ENCODE peak calls at places on chromosomes 1 and 21, in four cellular contexts. One of them, this sample, is unnamed.

GRCh38 chr1:204971700-204972336 is 71.2 kb upstream of the CNTN2 start:
- DNase-seq in WTC11: no peak
- DNase-seq in K562: peak; percentile 52
- DNase-seq in HepG2: no peak
- DNase-seq in this sample: peak; percentile 33

GRCh38 chr1:184330884-184331283 is 55.9 kb upstream of the C1orf21 start:
- DNase-seq in WTC11: no peak
- DNase-seq in K562: no peak
- DNase-seq in HepG2: no peak
- DNase-seq in this sample: no peak

GRCh38 chr21:42037943-42038342 is 27.8 kb upstream of the ZBTB21 start:
- DNase-seq in WTC11: no peak
- DNase-seq in K562: no peak
- DNase-seq in HepG2: peak; percentile 85
- DNase-seq in this sample: no peak

GRCh38 chr21:37257526-37257966 is 9.6 kb downstream of the VPS26C start:
- DNase-seq in WTC11: no peak
- DNase-seq in K562: no peak
- DNase-seq in HepG2: peak; percentile 57
- DNase-seq in this sample: no peak

GRCh38 chr1:21677168-21677567 is 8.0 kb upstream of the RAP1GAP start:
- DNase-seq in WTC11: no peak
- DNase-seq in K562: no peak
- DNase-seq in HepG2: no peak
- DNase-seq in this sample: no peak

GRCh38 chr1:11072216-11072917 is 12.5 kb upstream of the SRM start:
- DNase-seq in WTC11: peak; percentile 22
- DNase-seq in K562: no peak
- DNase-seq in HepG2: no peak
- DNase-seq in this sample: no peak

GRCh38 chr21:15732290-15732995 is 2.7 kb downstream of the USP25 start:
- DNase-seq in WTC11: no peak
- DNase-seq in K562: no peak
- DNase-seq in HepG2: peak; percentile 55
- DNase-seq in this sample: no peak

GRCh38 chr1:17982197-17982596 is 125.4 kb upstream of the IGSF21 start:
- DNase-seq in WTC11: no peak
- DNase-seq in K562: no peak
- DNase-seq in HepG2: no peak
- DNase-seq in this sample: no peak

GRCh38 chr1:58849556-58849955 is 65.7 kb upstream of the JUN start:
- DNase-seq in WTC11: no peak
- DNase-seq in K562: no peak
- DNase-seq in HepG2: no peak
- DNase-seq in this sample: no peak

GRCh38 chr1:202812176-202813026 is 1.6 kb downstream of the PCAT6 start:
- DNase-seq in WTC11: no peak
- DNase-seq in K562: no peak
- DNase-seq in HepG2: peak; percentile 6
- DNase-seq in this sample: no peak

GRCh38 chr1:215321802-215322201 is 239.3 kb downstream of the KCNK2 start:
- DNase-seq in WTC11: no peak
- DNase-seq in K562: no peak
- DNase-seq in HepG2: no peak
- DNase-seq in this sample: no peak

GRCh38 chr1:225428066-225428878 is 434 bp upstream of the LBR start:
- DNase-seq in WTC11: peak; percentile 88
- DNase-seq in K562: peak; percentile 99
- DNase-seq in HepG2: peak; percentile 83
- DNase-seq in this sample: peak; percentile 95

GRCh38 chr1:928825-929661 is 5.3 kb downstream of the SAMD11 start:
- DNase-seq in WTC11: no peak
- DNase-seq in K562: no peak
- DNase-seq in HepG2: no peak
- DNase-seq in this sample: no peak

GRCh38 chr1:182253319-182253718 is 138.3 kb downstream of the GLUL start:
- DNase-seq in WTC11: no peak
- DNase-seq in K562: no peak
- DNase-seq in HepG2: no peak
- DNase-seq in this sample: no peak

GRCh38 chr1:182246783-182247182 is 144.8 kb downstream of the GLUL start:
- DNase-seq in WTC11: no peak
- DNase-seq in K562: no peak
- DNase-seq in HepG2: no peak
- DNase-seq in this sample: no peak

GRCh38 chr1:182251561-182251960 is 140.0 kb downstream of the GLUL start:
- DNase-seq in WTC11: no peak
- DNase-seq in K562: no peak
- DNase-seq in HepG2: no peak
- DNase-seq in this sample: no peak

GRCh38 chr1:182248721-182249120 is 142.9 kb downstream of the GLUL start:
- DNase-seq in WTC11: no peak
- DNase-seq in K562: no peak
- DNase-seq in HepG2: no peak
- DNase-seq in this sample: no peak

DNA sequence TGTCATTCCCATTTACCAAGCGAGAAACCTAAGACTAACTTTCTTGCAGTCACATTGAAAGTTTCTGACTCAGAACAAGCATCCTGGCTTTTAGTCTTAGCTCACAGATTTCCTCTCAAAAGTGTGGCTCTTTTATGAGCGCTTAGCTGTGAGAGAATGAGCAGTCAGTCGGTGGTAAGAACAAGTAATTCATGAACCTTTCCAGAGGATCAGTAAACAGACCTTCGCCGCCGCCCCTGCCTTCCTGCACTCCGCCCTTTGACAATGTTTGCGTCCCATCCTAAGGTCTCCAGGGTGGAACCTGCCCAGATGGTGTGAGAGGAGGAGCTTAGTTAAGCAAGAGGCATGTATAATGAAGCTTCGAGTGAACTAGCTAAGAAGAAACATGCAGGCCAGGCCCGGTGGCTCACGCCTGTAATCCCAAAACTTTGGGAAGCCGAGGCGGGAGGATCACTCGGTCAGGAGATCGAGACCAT is 142.4 kb downstream of the GLUL start:
- DNase-seq in WTC11: no peak
- DNase-seq in K562: peak; percentile 30
- DNase-seq in HepG2: peak; percentile 90
- DNase-seq in this sample: no peak
- TF ChIP-seq ELF4 in WTC11: no peak
- TF ChIP-seq ELF4 in K562: no peak
- TF ChIP-seq ELF4 in HepG2: no peak
- TF ChIP-seq ELF4 in this sample: no peak

DNA sequence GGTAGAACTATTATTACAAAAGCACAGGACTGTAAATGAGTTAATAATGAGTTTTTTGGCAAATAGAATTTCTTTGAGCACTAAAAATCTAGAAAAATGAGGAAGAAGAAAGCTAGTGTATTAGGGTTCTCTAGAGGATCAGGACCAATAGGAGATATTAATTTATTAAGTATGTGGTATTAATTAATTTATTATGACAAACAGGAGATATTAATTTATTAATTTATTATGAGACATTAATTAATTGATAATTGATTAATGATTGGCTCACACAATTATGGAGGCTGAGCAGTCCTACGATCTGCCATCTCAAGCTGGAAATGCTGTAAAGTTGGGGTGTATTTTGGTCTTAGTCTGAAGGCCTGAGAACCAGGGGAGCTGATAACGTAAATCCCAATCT is 31.2 kb downstream of the PLA2G4A start:
- DNase-seq in WTC11: no peak
- DNase-seq in K562: no peak
- DNase-seq in HepG2: no peak
- DNase-seq in this sample: no peak
- TF ChIP-seq ELF4 in WTC11: no peak
- TF ChIP-seq ELF4 in K562: no peak
- TF ChIP-seq ELF4 in HepG2: no peak
- TF ChIP-seq ELF4 in this sample: no peak

GRCh38 chr1:53417003-53417402 is 42.2 kb upstream of the DMRTB1 start:
- DNase-seq in WTC11: no peak
- DNase-seq in K562: no peak
- DNase-seq in HepG2: no peak
- DNase-seq in this sample: no peak
- TF ChIP-seq ELF4 in WTC11: no peak
- TF ChIP-seq ELF4 in K562: no peak
- TF ChIP-seq ELF4 in HepG2: no peak
- TF ChIP-seq ELF4 in this sample: no peak

GRCh38 chr1:12754738-12755137 is 8.7 kb downstream of the CFAP107 start:
- DNase-seq in WTC11: no peak
- DNase-seq in K562: no peak
- DNase-seq in HepG2: no peak
- DNase-seq in this sample: no peak

GRCh38 chr1:12745126-12745991 is 641 bp upstream of the CFAP107 start:
- DNase-seq in WTC11: no peak
- DNase-seq in K562: no peak
- DNase-seq in HepG2: no peak
- DNase-seq in this sample: no peak

GRCh38 chr1:12745992-12746323 is at the start of gene CFAP107:
- DNase-seq in WTC11: no peak
- DNase-seq in K562: no peak
- DNase-seq in HepG2: no peak
- DNase-seq in this sample: no peak

GRCh38 chr1:12748778-12749355 is 2.9 kb downstream of the CFAP107 start:
- DNase-seq in WTC11: no peak
- DNase-seq in K562: no peak
- DNase-seq in HepG2: no peak
- DNase-seq in this sample: no peak
- TF ChIP-seq ELF4 in WTC11: no peak
- TF ChIP-seq ELF4 in K562: no peak
- TF ChIP-seq ELF4 in HepG2: no peak
- TF ChIP-seq ELF4 in this sample: no peak

GRCh38 chr21:21897275-21897883 is 899.2 kb downstream of the NCAM2 start:
- DNase-seq in WTC11: no peak
- DNase-seq in K562: no peak
- DNase-seq in HepG2: no peak
- DNase-seq in this sample: no peak
- TF ChIP-seq ELF4 in WTC11: no peak
- TF ChIP-seq ELF4 in K562: no peak
- TF ChIP-seq ELF4 in HepG2: no peak
- TF ChIP-seq ELF4 in this sample: no peak

DNA sequence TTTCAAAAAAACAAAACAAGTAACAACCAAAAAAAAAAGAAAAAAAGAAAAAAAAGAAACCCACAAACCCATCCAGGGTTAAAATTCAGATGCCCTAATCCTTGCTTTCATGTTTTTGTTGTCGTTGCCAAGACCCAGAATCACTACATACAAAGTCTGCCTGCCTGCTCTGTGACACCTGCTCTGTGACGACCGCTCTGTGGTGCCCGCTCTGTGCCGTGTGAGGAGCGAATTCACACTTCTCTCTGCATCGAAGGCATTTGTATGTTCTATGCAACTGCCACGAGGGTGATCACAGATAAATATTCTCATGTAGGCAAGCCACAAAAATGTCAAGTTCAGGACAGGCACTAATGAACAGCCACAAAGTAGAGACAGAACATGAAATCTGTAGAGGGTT is 178.6 kb downstream of the SLC45A1 start:
- DNase-seq in WTC11: no peak
- DNase-seq in K562: no peak
- DNase-seq in HepG2: no peak
- DNase-seq in this sample: no peak
- TF ChIP-seq ELF4 in WTC11: no peak
- TF ChIP-seq ELF4 in K562: no peak
- TF ChIP-seq ELF4 in HepG2: no peak
- TF ChIP-seq ELF4 in this sample: no peak

DNA sequence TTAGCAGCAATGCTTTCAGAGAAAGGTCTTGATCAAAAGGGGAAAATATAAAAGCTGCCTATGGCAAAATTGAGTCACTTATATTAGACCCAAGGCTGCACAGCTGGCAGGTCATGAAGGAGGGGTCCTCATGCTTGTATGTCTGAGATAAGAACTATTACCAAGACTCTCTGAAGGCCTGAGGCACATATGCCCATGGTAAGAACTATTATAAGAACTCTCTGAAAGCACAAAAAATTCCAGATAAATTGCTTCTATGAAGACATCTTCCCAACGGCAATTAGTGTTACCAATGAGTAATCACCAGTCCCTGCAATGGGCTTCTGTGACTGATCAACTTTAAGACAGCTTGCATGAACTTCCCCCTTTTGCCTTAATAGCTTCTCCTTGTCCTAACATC is 42.8 kb upstream of the LRIF1 start:
- DNase-seq in WTC11: no peak
- DNase-seq in K562: no peak
- DNase-seq in HepG2: no peak
- DNase-seq in this sample: no peak
- TF ChIP-seq ELF4 in WTC11: no peak
- TF ChIP-seq ELF4 in K562: no peak
- TF ChIP-seq ELF4 in HepG2: no peak
- TF ChIP-seq ELF4 in this sample: no peak

GRCh38 chr1:40634901-40635655 is 30.4 kb downstream of the RIMS3 start:
- DNase-seq in WTC11: no peak
- DNase-seq in K562: no peak
- DNase-seq in HepG2: no peak
- DNase-seq in this sample: no peak
- TF ChIP-seq ELF4 in WTC11: no peak
- TF ChIP-seq ELF4 in K562: no peak
- TF ChIP-seq ELF4 in HepG2: no peak
- TF ChIP-seq ELF4 in this sample: no peak